ENCODE peak calls at places on chromosomes 11 and 22, in five cellular contexts. One of them, this sample, is unnamed. For H3K4me1, the result is how much of the 10 kb centered on the place peaks cover.

GRCh38 chr11:34223021-34223813 is 117.8 kb downstream of the NAT10 start:
- DNase-seq in neural progenitor cell: peak
- DNase-seq in fibroblast of lung: peak
- DNase-seq in H9: no peak
- DNase-seq in mesendoderm: peak
- DNase-seq in this sample: peak

GRCh38 chr11:72662036-72662435 is 12.2 kb downstream of the PDE2A start:
- DNase-seq in neural progenitor cell: no peak
- DNase-seq in H9: no peak
- DNase-seq in mesendoderm: peak
- DNase-seq in fibroblast of lung: no peak
- DNase-seq in this sample: no peak

GRCh38 chr11:131817701-131818188 is 447.3 kb downstream of the NTM start:
- DNase-seq in fibroblast of lung: no peak
- DNase-seq in neural progenitor cell: no peak
- DNase-seq in mesendoderm: no peak
- DNase-seq in H9: no peak
- DNase-seq in this sample: no peak

GRCh38 chr22:24938741-24939341 is 7.7 kb downstream of the LHFPL7 start:
- DNase-seq in neural progenitor cell: peak
- DNase-seq in fibroblast of lung: peak
- DNase-seq in mesendoderm: peak
- DNase-seq in H9: peak
- DNase-seq in this sample: peak

GRCh38 chr11:22617868-22618267 is 7.8 kb downstream of the FANCF start:
- DNase-seq in mesendoderm: peak
- DNase-seq in H9: no peak
- DNase-seq in fibroblast of lung: no peak
- DNase-seq in neural progenitor cell: no peak
- DNase-seq in this sample: no peak

GRCh38 chr11:71307811-71308645 is 55.7 kb upstream of the SHANK2 start:
- DNase-seq in neural progenitor cell: no peak
- DNase-seq in H9: peak
- DNase-seq in mesendoderm: no peak
- DNase-seq in fibroblast of lung: no peak
- DNase-seq in this sample: no peak

GRCh38 chr22:49599039-49599438 is 228.6 kb downstream of the BRD1 start:
- DNase-seq in mesendoderm: no peak
- DNase-seq in H9: no peak
- DNase-seq in neural progenitor cell: no peak
- DNase-seq in fibroblast of lung: no peak
- DNase-seq in this sample: no peak

GRCh38 chr11:33863418-33864172 is 28.3 kb downstream of the LMO2 start:
- DNase-seq in neural progenitor cell: no peak
- DNase-seq in mesendoderm: no peak
- DNase-seq in H9: no peak
- DNase-seq in fibroblast of lung: no peak
- DNase-seq in this sample: no peak

GRCh38 chr11:15178214-15178613 is 63.5 kb downstream of the INSC start:
- DNase-seq in mesendoderm: no peak
- DNase-seq in fibroblast of lung: no peak
- DNase-seq in H9: no peak
- DNase-seq in neural progenitor cell: no peak
- DNase-seq in this sample: no peak

GRCh38 chr11:724063-724732 is 18.2 kb downstream of the EPS8L2 start:
- DNase-seq in fibroblast of lung: no peak
- DNase-seq in neural progenitor cell: no peak
- DNase-seq in H9: peak
- DNase-seq in mesendoderm: no peak
- DNase-seq in this sample: no peak

GRCh38 chr22:48702573-48703264 is 1125.0 kb downstream of the BRD1 start:
- DNase-seq in H9: no peak
- DNase-seq in mesendoderm: no peak
- DNase-seq in neural progenitor cell: peak
- DNase-seq in fibroblast of lung: no peak
- DNase-seq in this sample: no peak

GRCh38 chr11:86615495-86615894 is 56.9 kb downstream of the ME3 start:
- DNase-seq in fibroblast of lung: no peak
- DNase-seq in mesendoderm: no peak
- DNase-seq in H9: no peak
- DNase-seq in neural progenitor cell: no peak
- DNase-seq in this sample: no peak

GRCh38 chr11:17653606-17654005 is 65.8 kb upstream of the MYOD1 start:
- DNase-seq in fibroblast of lung: no peak
- DNase-seq in neural progenitor cell: no peak
- DNase-seq in mesendoderm: no peak
- DNase-seq in H9: no peak
- DNase-seq in this sample: no peak

GRCh38 chr11:77705195-77705876 is 67.7 kb upstream of the CLNS1A start:
- DNase-seq in H9: no peak
- DNase-seq in mesendoderm: peak
- DNase-seq in neural progenitor cell: no peak
- DNase-seq in fibroblast of lung: peak
- DNase-seq in this sample: peak

GRCh38 chr11:131985769-131986393 is 615.5 kb downstream of the NTM start:
- DNase-seq in fibroblast of lung: no peak
- DNase-seq in H9: no peak
- DNase-seq in mesendoderm: no peak
- DNase-seq in neural progenitor cell: no peak
- DNase-seq in this sample: no peak

GRCh38 chr22:50705851-50706351 is 32.1 kb upstream of the ACR start:
- DNase-seq in fibroblast of lung: no peak
- DNase-seq in mesendoderm: no peak
- DNase-seq in H9: no peak
- DNase-seq in neural progenitor cell: no peak
- DNase-seq in this sample: no peak

GRCh38 chr11:205221-206001 is 1.8 kb downstream of the BET1L start:
- DNase-seq in H9: no peak
- DNase-seq in fibroblast of lung: no peak
- DNase-seq in mesendoderm: no peak
- DNase-seq in neural progenitor cell: no peak
- DNase-seq in this sample: no peak

GRCh38 chr11:3799883-3800282 is 2.5 kb upstream of the NUP98 start:
- DNase-seq in H9: no peak
- DNase-seq in neural progenitor cell: no peak
- DNase-seq in fibroblast of lung: no peak
- DNase-seq in mesendoderm: no peak
- DNase-seq in this sample: no peak

GRCh38 chr11:103043826-103044688 is 47.9 kb downstream of the DCUN1D5 start:
- DNase-seq in fibroblast of lung: no peak
- DNase-seq in neural progenitor cell: no peak
- DNase-seq in mesendoderm: no peak
- DNase-seq in H9: no peak
- DNase-seq in this sample: peak

GRCh38 chr22:46149998-46150549 is at the start of gene PPARA:
- DNase-seq in neural progenitor cell: peak
- DNase-seq in H9: peak
- DNase-seq in mesendoderm: peak
- DNase-seq in fibroblast of lung: peak
- DNase-seq in this sample: peak

GRCh38 chr22:49613108-49613507 is 214.6 kb downstream of the BRD1 start:
- DNase-seq in neural progenitor cell: no peak
- DNase-seq in fibroblast of lung: no peak
- DNase-seq in mesendoderm: no peak
- DNase-seq in H9: no peak
- DNase-seq in this sample: no peak

GRCh38 chr11:70000228-70000627 is 77.9 kb upstream of the ANO1 start:
- DNase-seq in neural progenitor cell: no peak
- DNase-seq in fibroblast of lung: peak
- DNase-seq in mesendoderm: peak
- DNase-seq in H9: no peak
- DNase-seq in this sample: no peak

GRCh38 chr22:24437820-24438328 is 10.5 kb downstream of the ADORA2A start:
- DNase-seq in mesendoderm: peak
- DNase-seq in fibroblast of lung: no peak
- DNase-seq in H9: no peak
- DNase-seq in neural progenitor cell: no peak
- DNase-seq in this sample: no peak

GRCh38 chr22:41523464-41524221 is 20.6 kb downstream of the POLR3H start:
- DNase-seq in fibroblast of lung: peak
- DNase-seq in neural progenitor cell: no peak
- DNase-seq in mesendoderm: peak
- DNase-seq in H9: peak
- DNase-seq in this sample: peak

GRCh38 chr11:96105197-96105895 is 181.4 kb upstream of the MTMR2 start:
- DNase-seq in mesendoderm: no peak
- DNase-seq in H9: no peak
- DNase-seq in fibroblast of lung: no peak
- DNase-seq in neural progenitor cell: no peak
- DNase-seq in this sample: peak

GRCh38 chr11:11078344-11078743 is 220.5 kb upstream of the ZBED5 start:
- DNase-seq in H9: no peak
- DNase-seq in fibroblast of lung: no peak
- DNase-seq in mesendoderm: peak
- DNase-seq in neural progenitor cell: no peak
- DNase-seq in this sample: peak

GRCh38 chr11:20397281-20397680 is 9.8 kb downstream of the PRMT3 start:
- DNase-seq in mesendoderm: peak
- DNase-seq in fibroblast of lung: peak
- DNase-seq in H9: no peak
- DNase-seq in neural progenitor cell: peak
- DNase-seq in this sample: peak

GRCh38 chr11:73508243-73509176 is 89.4 kb downstream of the FAM168A start:
- DNase-seq in neural progenitor cell: no peak
- DNase-seq in H9: no peak
- DNase-seq in fibroblast of lung: no peak
- DNase-seq in mesendoderm: no peak
- DNase-seq in this sample: no peak

DNA sequence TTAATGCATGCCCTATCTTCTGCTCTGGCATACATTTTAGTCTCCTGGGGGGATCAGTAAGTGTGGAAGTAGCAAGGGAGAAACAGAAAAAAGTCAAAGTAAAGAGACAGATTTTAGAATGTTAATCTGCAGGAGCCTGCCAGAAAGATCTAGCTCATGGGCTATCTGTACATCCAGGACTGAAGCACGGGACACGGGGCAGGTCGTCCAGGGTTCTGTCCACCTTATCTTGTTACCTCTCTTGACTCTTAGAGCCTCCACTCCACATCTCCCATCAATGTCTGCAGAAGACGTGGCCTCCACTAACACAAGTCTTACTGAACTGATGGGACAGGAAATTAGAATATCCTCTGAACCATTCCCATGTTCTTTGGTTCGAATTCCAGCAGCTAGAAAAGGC is 1.7 kb upstream of the SLC43A3 start:
- DNase-seq in H9: no peak
- DNase-seq in neural progenitor cell: no peak
- DNase-seq in fibroblast of lung: no peak
- DNase-seq in mesendoderm: no peak
- DNase-seq in this sample: no peak
- H3K4me1 ChIP-seq in H9: under half
- H3K4me1 ChIP-seq in neural progenitor cell: under half
- H3K4me1 ChIP-seq in fibroblast of lung: under half
- H3K4me1 ChIP-seq in mesendoderm: under half
- H3K4me1 ChIP-seq in this sample: under half

GRCh38 chr11:45161252-45162063 is 15.0 kb downstream of the PRDM11 start:
- DNase-seq in fibroblast of lung: no peak
- DNase-seq in mesendoderm: no peak
- DNase-seq in neural progenitor cell: peak
- DNase-seq in H9: no peak
- DNase-seq in this sample: no peak
- H3K9ac ChIP-seq in fibroblast of lung: no peak
- H3K9ac ChIP-seq in mesendoderm: no peak
- H3K9ac ChIP-seq in neural progenitor cell: no peak
- H3K9ac ChIP-seq in H9: no peak
- H3K9ac ChIP-seq in this sample: no peak

GRCh38 chr11:105156720-105157119 is 17.2 kb upstream of the CARD18 start:
- DNase-seq in mesendoderm: no peak
- DNase-seq in neural progenitor cell: no peak
- DNase-seq in H9: no peak
- DNase-seq in fibroblast of lung: no peak
- DNase-seq in this sample: no peak

GRCh38 chr11:105156231-105156630 is 16.7 kb upstream of the CARD18 start:
- DNase-seq in neural progenitor cell: peak
- DNase-seq in mesendoderm: peak
- DNase-seq in fibroblast of lung: no peak
- DNase-seq in H9: no peak
- DNase-seq in this sample: no peak

GRCh38 chr11:105152556-105152955 is 13.0 kb upstream of the CARD18 start:
- DNase-seq in H9: no peak
- DNase-seq in neural progenitor cell: no peak
- DNase-seq in fibroblast of lung: peak
- DNase-seq in mesendoderm: no peak
- DNase-seq in this sample: peak

GRCh38 chr11:105153392-105153791 is 13.8 kb upstream of the CARD18 start:
- DNase-seq in H9: no peak
- DNase-seq in neural progenitor cell: no peak
- DNase-seq in mesendoderm: no peak
- DNase-seq in fibroblast of lung: no peak
- DNase-seq in this sample: no peak

DNA sequence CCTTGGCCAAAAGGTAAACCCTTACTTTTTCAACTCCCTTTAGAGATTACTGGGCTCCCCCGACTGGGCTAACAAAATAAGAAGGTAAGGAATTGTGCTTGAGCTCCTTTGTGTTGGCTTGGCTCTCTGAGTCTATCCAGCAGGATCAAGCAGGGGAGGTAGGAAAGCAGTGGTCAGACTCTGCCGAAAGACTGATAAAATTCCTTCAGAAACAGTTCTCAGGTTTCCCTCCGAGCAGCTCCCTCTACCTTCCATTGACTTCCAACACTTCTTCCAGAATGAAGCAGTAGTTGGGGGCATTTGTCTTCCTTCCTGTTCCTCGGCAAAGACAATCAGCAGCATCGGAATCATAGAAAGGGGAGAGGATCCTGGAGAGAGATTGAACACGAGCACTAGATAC is 16.1 kb upstream of the CARD18 start:
- DNase-seq in fibroblast of lung: no peak
- DNase-seq in H9: peak
- DNase-seq in mesendoderm: peak
- DNase-seq in neural progenitor cell: peak
- DNase-seq in this sample: no peak
- H3K4me1 ChIP-seq in fibroblast of lung: under half
- H3K4me1 ChIP-seq in H9: under half
- H3K4me1 ChIP-seq in mesendoderm: under half
- H3K4me1 ChIP-seq in neural progenitor cell: under half
- H3K4me1 ChIP-seq in this sample: under half

DNA sequence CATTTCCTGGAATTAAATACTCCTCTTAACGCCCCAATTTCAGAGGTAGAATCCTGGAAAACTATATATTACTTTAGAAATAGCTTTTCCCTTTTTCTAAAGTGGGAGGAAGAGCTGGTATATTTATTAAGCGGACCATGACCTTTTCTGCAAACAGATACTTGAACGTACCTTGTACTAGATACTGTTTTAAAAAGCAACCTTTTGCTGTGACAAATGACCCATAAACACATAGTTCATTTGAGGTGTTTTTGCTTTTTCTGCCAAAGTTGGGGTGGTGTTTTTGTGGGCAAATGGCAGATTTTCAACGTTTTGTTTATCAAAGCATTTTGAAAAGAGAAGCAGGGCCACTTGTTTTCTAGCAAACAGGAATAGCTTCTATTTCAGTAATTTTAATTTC is 2.2 kb downstream of the FBXO7 start:
- DNase-seq in H9: no peak
- DNase-seq in mesendoderm: no peak
- DNase-seq in fibroblast of lung: no peak
- DNase-seq in neural progenitor cell: no peak
- DNase-seq in this sample: no peak
- H3K9ac ChIP-seq in H9: no peak
- H3K9ac ChIP-seq in mesendoderm: no peak
- H3K9ac ChIP-seq in fibroblast of lung: no peak
- H3K9ac ChIP-seq in neural progenitor cell: no peak
- H3K9ac ChIP-seq in this sample: peak

This sample was measured in mesenchymal stem cell.